ENCODE peak calls at places on chromosomes 2 and 18, in four cellular contexts. K is Calu3, Y is neural crest cell, L is lung. O is an unnamed sample.

GRCh38 chr18:24176727-24177416 is 38.0 kb downstream of the CABYR start:
- DNase-seq in K (peak; percentile 81), Y (peak; percentile 80), L (peak; percentile 65), O (peak; percentile 85)

GRCh38 chr2:69735696-69736095 is 6.2 kb upstream of the ANXA4 start:
- DNase-seq in K (no peak), Y (no peak), L (no peak), O (no peak)

GRCh38 chr2:3266727-3267548 is 110.7 kb downstream of the EIPR1 start:
- DNase-seq in K (no peak), Y (no peak), L (no peak), O (no peak)

GRCh38 chr2:191355170-191355758 is 110.1 kb downstream of the MYO1B start:
- DNase-seq in K (no peak), Y (no peak), L (no peak), O (no peak)

GRCh38 chr18:49168970-49169619 is 218.3 kb upstream of the SMAD7 start:
- DNase-seq in K (peak; percentile 22), Y (no peak), L (peak; percentile 37), O (peak; percentile 81)

GRCh38 chr2:164479460-164479859 is 141.8 kb downstream of the GRB14 start:
- DNase-seq in K (peak; percentile 49), Y (peak; percentile 30), L (no peak), O (no peak)

GRCh38 chr18:23493654-23494053 is 9.7 kb upstream of the RMC1 start:
- DNase-seq in K (no peak), Y (no peak), L (no peak), O (no peak)

GRCh38 chr2:101306410-101306809 is 2.1 kb downstream of the RNF149 start:
- DNase-seq in K (no peak), Y (no peak), L (no peak), O (peak; percentile 6)

GRCh38 chr2:101080214-101081068 is 70.7 kb downstream of the TBC1D8 start:
- DNase-seq in K (no peak), Y (no peak), L (no peak), O (no peak)

GRCh38 chr2:150125708-150126107 is 361.8 kb downstream of the RND3 start:
- DNase-seq in K (peak; percentile 44), Y (no peak), L (no peak), O (peak; percentile 28)

GRCh38 chr18:2223859-2224258 is 347.4 kb downstream of the METTL4 start:
- DNase-seq in K (peak; percentile 52), Y (peak; percentile 18), L (no peak), O (peak; percentile 7)

GRCh38 chr2:120357768-120358167 is 11.8 kb downstream of the INHBB start:
- DNase-seq in K (no peak), Y (no peak), L (no peak), O (no peak)

GRCh38 chr2:120355867-120356266 is 9.9 kb downstream of the INHBB start:
- DNase-seq in K (no peak), Y (no peak), L (no peak), O (no peak)

GRCh38 chr2:120360307-120360855 is 14.4 kb downstream of the INHBB start:
- DNase-seq in K (no peak), Y (no peak), L (no peak), O (no peak)

GRCh38 chr2:120354935-120355845 is 9.3 kb downstream of the INHBB start:
- DNase-seq in K (no peak), Y (no peak), L (no peak), O (no peak)

DNA sequence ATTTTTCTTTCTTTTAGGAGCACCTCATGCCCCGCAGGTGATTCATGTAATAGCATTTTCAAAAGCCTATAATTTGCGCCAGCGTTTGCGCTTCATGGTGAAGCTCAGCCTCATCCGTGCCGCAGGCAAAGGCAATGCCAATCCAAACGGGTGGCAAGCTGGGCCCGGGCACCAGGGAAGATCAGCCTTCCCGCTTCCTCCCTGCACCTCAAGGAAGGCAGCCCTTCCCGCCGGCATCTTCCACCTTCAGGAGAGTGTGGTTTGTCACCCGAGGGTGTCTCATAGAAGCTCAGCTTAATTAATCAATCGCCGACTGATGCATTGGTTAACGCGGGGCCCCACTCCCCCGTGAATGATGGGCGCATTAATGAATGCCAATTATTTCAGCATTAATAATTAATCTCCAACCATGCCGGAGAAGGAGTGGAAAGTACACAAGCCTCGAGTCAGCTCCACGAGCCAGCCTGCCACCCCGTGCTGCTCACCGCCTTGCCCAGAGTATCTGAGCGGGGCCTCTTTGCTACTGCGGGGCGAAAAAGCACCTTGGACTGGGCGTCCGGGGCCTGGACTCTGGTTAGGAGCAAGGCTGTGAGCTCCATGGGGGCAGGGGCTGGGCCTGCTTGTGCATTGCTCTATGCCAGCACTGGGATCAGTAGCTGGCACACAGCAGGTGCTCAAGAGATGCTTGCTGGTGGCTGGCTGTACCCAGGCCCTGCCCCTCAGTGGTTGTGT is 13.0 kb downstream of the INHBB start:
- DNase-seq in K (no peak), Y (no peak), L (no peak), O (no peak)
- TF ChIP-seq CTCF in K (no peak), Y (no peak), L (no peak), O (no peak)

GRCh38 chr2:128170776-128171175 is 79.8 kb downstream of the UGGT1 start:
- DNase-seq in K (no peak), Y (no peak), L (no peak), O (no peak)

GRCh38 chr2:128169497-128169896 is 78.5 kb downstream of the UGGT1 start:
- DNase-seq in K (no peak), Y (no peak), L (no peak), O (no peak)

GRCh38 chr2:128169094-128169493 is 78.1 kb downstream of the UGGT1 start:
- DNase-seq in K (no peak), Y (no peak), L (no peak), O (no peak)

GRCh38 chr2:128169933-128170709 is 79.1 kb downstream of the UGGT1 start:
- DNase-seq in K (no peak), Y (no peak), L (no peak), O (no peak)

DNA sequence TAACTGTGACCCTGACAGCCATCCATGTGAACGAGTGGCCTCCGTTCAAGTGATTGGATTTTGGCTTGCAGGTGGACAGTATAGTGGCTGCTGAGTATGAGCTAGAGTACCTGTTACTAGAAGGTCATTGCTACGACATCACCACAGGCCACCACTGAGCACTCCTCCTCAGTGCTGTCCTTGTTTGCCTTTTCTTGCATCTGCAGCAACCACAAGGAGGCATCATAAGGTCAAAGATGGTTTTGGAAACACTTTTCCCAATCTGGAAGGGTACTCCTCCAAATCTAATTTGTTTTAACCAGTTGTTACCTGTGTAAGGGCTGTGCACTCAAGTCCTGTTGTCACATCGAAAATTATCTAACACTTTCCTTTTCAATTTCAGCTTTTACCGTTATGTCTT is 81.2 kb downstream of the UGGT1 start:
- DNase-seq in K (peak; percentile 3), Y (no peak), L (no peak), O (no peak)
- TF ChIP-seq CTCF in K (no peak), Y (peak; percentile 58), L (no peak), O (no peak)

GRCh38 chr2:202104286-202104870 is 31.3 kb downstream of the KIAA2012 start:
- DNase-seq in K (peak; percentile 89), Y (peak; percentile 62), L (no peak), O (peak; percentile 58)
- TF ChIP-seq CTCF in K (peak; percentile 85), Y (peak; percentile 73), L (peak; percentile 23), O (peak; percentile 72)

DNA sequence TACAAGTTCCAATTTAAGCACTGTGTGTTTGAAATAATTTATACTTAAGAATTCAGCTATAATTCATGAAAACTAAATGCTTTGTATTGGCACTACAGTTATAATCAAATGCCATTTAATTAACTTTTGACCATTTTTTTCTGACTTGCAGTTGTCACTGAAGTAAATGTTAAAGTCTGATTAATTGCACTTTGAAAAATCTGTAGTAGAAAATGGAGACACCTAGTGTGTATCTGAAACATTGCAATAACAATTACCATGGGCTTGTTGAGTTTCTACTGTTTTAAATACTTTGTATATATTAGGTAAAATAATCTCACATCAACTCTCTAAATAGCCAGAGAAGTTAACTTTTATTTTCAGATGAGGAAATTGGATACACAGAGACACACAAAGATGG is 458.6 kb upstream of the FSIP2 start:
- DNase-seq in K (no peak), Y (no peak), L (no peak), O (peak; percentile 7)
- TF ChIP-seq CTCF in K (peak; percentile 45), Y (peak; percentile 73), L (no peak), O (peak; percentile 33)

GRCh38 chr2:204051476-204051875 is 114.9 kb downstream of the ICOS start:
- DNase-seq in K (no peak), Y (no peak), L (no peak), O (no peak)
- TF ChIP-seq CTCF in K (no peak), Y (peak; percentile 51), L (no peak), O (no peak)

DNA sequence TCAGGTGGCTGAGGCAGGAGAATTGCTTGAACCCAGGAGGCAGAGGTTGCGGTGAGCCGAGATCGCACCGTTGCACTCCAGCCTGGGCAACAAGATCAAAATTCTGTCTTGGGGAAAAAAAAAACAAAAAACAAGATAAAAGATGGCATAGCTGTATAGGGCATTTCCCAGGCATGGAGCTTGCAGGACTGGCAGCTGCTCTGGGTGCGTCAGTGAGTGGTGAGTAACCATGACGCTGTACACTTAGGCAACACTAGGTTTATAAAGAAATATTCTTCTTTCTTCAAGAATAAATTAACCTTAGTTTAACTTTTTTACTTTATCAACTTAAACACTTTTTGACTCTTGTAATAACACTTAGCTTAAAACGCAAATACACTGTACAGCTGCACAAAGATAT is 15.4 kb downstream of the TGOLN2 start:
- DNase-seq in K (no peak), Y (no peak), L (no peak), O (no peak)
- TF ChIP-seq CTCF in K (no peak), Y (no peak), L (no peak), O (no peak)

GRCh38 chr18:77111449-77112160 is 21.0 kb downstream of the MBP start:
- DNase-seq in K (no peak), Y (no peak), L (no peak), O (no peak)
- TF ChIP-seq CTCF in K (no peak), Y (no peak), L (no peak), O (no peak)

GRCh38 chr18:47418746-47419145 is 167.3 kb upstream of the SKOR2 start:
- DNase-seq in K (no peak), Y (no peak), L (no peak), O (no peak)
- TF ChIP-seq CTCF in K (no peak), Y (no peak), L (no peak), O (no peak)

GRCh38 chr2:32210767-32211408 is 45.2 kb downstream of the SLC30A6 start:
- DNase-seq in K (no peak), Y (no peak), L (no peak), O (no peak)
- TF ChIP-seq CTCF in K (no peak), Y (no peak), L (no peak), O (no peak)